ENCODE peak calls at places on chromosomes 11 and 22, in six cellular contexts. B is small intestine, I is mesenchymal stem cell, R is body of pancreas, A is lower leg skin, V is cardiac muscle cell. P is an unnamed sample.

GRCh38 chr22:48428556-48429371 is 1398.9 kb downstream of the BRD1 start:
- DNase-seq in R (no peak), B (peak), A (no peak), I (no peak), V (no peak), P (no peak)

GRCh38 chr22:19193879-19194278 is 15.3 kb upstream of the SLC25A1 start:
- DNase-seq in B (no peak), I (no peak), V (no peak), R (no peak), A (no peak), P (no peak)

GRCh38 chr11:20669833-20670684 is 673 bp downstream of the NELL1 start:
- DNase-seq in B (no peak), I (no peak), A (no peak), R (no peak), V (peak), P (no peak)

GRCh38 chr22:46861468-46861867 is 99.0 kb downstream of the TBC1D22A start:
- DNase-seq in A (peak), B (no peak), R (no peak), V (no peak), I (no peak), P (no peak)

GRCh38 chr22:30228509-30229359 is 17.8 kb downstream of the LIF start:
- DNase-seq in R (no peak), I (no peak), V (no peak), B (no peak), A (no peak), P (peak)

GRCh38 chr11:130707217-130707616 is 209.1 kb downstream of the SNX19 start:
- DNase-seq in R (no peak), B (no peak), I (no peak), V (no peak), A (no peak), P (no peak)

GRCh38 chr22:26031641-26032040 is 137.6 kb upstream of the SEZ6L start:
- DNase-seq in A (no peak), R (no peak), I (no peak), V (no peak), B (no peak), P (no peak)

GRCh38 chr22:43173976-43174720 is 12.8 kb downstream of the TTLL12 start:
- DNase-seq in I (no peak), V (no peak), B (no peak), A (no peak), R (no peak), P (no peak)

GRCh38 chr11:86592047-86592564 is 80.3 kb downstream of the ME3 start:
- DNase-seq in B (no peak), R (no peak), A (no peak), V (no peak), I (peak), P (peak)

GRCh38 chr11:31237819-31238771 is 131.4 kb downstream of the DCDC1 start:
- DNase-seq in B (no peak), I (peak), A (no peak), R (no peak), V (no peak), P (peak)
- H3K4me3 ChIP-seq in B (no peak), I (no peak), A (no peak), R (no peak), V (no peak), P (no peak)

GRCh38 chr11:105449100-105449734 is 160.7 kb upstream of the GRIA4 start:
- DNase-seq in R (peak), A (no peak), V (no peak), I (no peak), B (no peak), P (no peak)
- H3K4me3 ChIP-seq in R (no peak), A (no peak), V (no peak), I (no peak), B (no peak), P (no peak)

DNA sequence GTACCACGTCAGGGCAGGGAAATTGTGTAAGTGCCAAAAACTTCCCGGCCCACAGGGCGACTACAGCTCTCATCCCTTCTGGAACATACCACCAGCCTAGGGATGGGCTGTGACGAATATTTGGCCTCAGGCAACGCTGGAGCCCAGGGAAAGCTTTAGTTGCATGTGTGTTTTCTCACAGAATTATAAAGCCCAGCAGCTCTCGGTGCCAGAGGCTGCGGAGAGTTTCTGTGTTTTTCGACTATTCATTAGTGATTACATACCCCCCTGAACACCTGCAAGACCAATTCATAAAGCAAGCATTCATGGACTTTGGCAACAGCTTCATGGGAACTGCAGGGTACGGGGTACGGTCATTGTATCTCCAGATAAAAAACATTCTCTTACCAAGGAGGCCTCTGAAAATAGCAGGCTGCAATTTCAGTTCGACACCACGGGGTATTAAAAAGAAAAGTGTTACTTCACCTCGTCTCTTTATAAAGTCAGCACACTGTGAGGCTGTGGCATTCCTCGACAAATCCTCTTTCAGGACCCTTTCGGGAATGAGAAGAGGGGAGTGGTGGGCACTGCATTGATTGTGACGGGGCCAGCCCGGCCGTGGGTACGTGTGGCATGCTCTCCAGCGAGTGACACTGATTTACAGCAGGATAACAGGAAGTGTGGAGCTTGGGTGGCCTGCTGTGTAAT is 243.6 kb upstream of the SORL1-AS1 start:
- DNase-seq in B (no peak), A (no peak), R (peak), I (no peak), V (no peak), P (peak)
- H3K4me3 ChIP-seq in B (no peak), A (no peak), R (no peak), I (no peak), V (no peak), P (no peak)

GRCh38 chr11:29628584-29628983 is 388.2 kb downstream of the KCNA4 start:
- DNase-seq in B (no peak), A (no peak), V (no peak), I (peak), R (no peak), P (no peak)

GRCh38 chr11:29627541-29627940 is 389.3 kb downstream of the KCNA4 start:
- DNase-seq in B (no peak), R (no peak), A (no peak), V (no peak), I (no peak), P (no peak)

GRCh38 chr11:29623144-29623722 is 393.6 kb downstream of the KCNA4 start:
- DNase-seq in V (peak), R (no peak), A (no peak), B (no peak), I (no peak), P (no peak)
- H3K4me3 ChIP-seq in V (no peak), R (no peak), A (no peak), B (no peak), I (no peak), P (no peak)

GRCh38 chr22:45615364-45615763 is 56.3 kb upstream of the ATXN10 start:
- DNase-seq in A (no peak), R (no peak), B (no peak), V (no peak), I (no peak), P (no peak)

GRCh38 chr22:45608763-45609180 is 62.9 kb upstream of the ATXN10 start:
- DNase-seq in V (no peak), R (no peak), B (no peak), A (no peak), I (peak), P (peak)

GRCh38 chr22:45616432-45616831 is 55.2 kb upstream of the ATXN10 start:
- DNase-seq in R (no peak), B (no peak), I (no peak), A (no peak), V (no peak), P (no peak)

GRCh38 chr22:45612940-45613339 is 58.7 kb upstream of the ATXN10 start:
- DNase-seq in V (no peak), B (no peak), I (no peak), R (no peak), A (no peak), P (no peak)

GRCh38 chr22:45612451-45612901 is 59.2 kb upstream of the ATXN10 start:
- DNase-seq in A (peak), R (no peak), V (no peak), B (no peak), I (no peak), P (peak)
- H3K4me3 ChIP-seq in A (no peak), R (no peak), V (no peak), B (no peak), I (no peak), P (peak)

GRCh38 chr11:73797457-73797856 is 9.8 kb downstream of the MRPL48 start:
- DNase-seq in A (no peak), V (no peak), R (peak), B (no peak), I (no peak), P (no peak)

GRCh38 chr11:73792584-73792983 is 4.9 kb downstream of the MRPL48 start:
- DNase-seq in A (no peak), I (no peak), V (no peak), B (no peak), R (no peak), P (no peak)

GRCh38 chr11:73801136-73801535 is 13.5 kb downstream of the MRPL48 start:
- DNase-seq in B (no peak), A (no peak), I (no peak), V (no peak), R (no peak), P (no peak)

GRCh38 chr11:73800407-73800806 is 12.7 kb downstream of the MRPL48 start:
- DNase-seq in I (no peak), B (no peak), R (no peak), V (no peak), A (no peak), P (no peak)

DNA sequence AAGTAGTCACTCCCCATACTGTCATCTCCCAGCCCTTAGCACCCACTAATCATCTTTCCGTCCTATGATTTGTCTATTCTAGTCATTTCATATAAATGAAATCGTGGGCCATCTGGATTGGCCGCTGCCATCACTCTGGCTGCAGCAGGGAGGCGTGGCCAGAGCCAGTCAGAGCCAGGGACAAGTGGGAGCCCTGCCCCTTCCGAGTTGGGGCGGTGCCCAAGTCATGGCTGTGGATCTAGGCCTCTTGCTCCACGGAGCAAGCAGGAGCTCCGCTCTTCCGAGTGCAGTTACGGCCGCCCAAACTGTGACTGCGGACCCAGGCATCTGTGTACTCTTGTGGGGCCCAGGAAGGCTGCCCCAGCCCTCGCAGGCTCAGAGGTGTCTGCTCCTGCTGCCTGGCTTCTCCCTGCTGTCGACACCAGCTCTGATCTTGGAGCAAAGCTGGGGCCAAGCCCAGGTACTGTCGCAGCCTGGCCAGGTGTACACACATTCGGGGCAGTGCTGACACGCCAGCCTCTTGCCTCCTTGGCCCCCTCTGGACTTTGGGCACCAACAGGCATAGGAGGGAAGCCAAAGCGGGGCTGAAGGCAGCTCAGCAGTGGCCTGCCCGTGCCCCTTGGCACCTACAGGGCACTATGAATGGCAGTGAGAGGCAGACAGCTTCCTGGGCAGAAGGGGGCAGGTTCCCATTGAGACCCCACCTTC is 8.4 kb downstream of the MRPL48 start:
- DNase-seq in V (peak), A (no peak), I (no peak), B (no peak), R (peak), P (no peak)
- H3K4me3 ChIP-seq in V (no peak), A (no peak), I (no peak), B (no peak), R (no peak), P (no peak)

GRCh38 chr11:2380807-2381350 is 3.8 kb downstream of the CD81 start:
- DNase-seq in V (no peak), I (peak), R (peak), B (peak), A (peak), P (no peak)
- H3K4me3 ChIP-seq in V (no peak), I (peak), R (no peak), B (no peak), A (no peak), P (no peak)

DNA sequence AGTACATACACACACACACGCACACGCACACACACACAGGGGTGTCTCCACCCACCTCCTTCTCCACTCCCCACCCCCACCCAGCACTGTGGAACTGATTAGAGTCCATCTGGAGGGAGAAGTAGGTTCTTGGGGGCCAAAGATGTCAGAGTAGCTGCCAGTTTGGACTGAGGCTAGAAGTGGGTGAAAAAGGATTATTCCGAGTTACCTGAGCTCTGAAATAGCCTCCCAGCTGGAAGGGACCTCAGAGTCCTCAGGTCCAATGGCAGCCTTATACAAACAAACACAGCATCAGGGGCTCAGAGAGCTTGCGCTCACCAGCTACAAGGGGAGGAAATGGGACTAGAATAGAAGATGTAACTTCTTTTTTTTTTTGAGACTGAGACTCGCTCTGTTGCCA is 20.8 kb downstream of the IL10RA start:
- DNase-seq in B (no peak), V (no peak), I (no peak), A (no peak), R (no peak), P (no peak)
- H3K4me3 ChIP-seq in B (no peak), V (no peak), I (no peak), A (no peak), R (no peak), P (no peak)